ENCODE peak calls at places on chromosomes 11 and 22, in nine cellular contexts. O, I, G, M, A, C, T, K and Z are unnamed samples.

GRCh38 chr11:70298243-70298915 is 27.9 kb downstream of the PPFIA1 start:
- DNase-seq in O (no peak), I (no peak), G (no peak), M (peak; percentile 52), A (no peak), C (no peak), T (no peak), K (no peak), Z (no peak)

GRCh38 chr22:22515890-22516289 is 4.2 kb downstream of the ZNF280A start:
- DNase-seq in O (no peak), I (no peak), G (no peak), M (no peak), A (no peak), C (no peak), T (no peak), K (no peak), Z (no peak)

GRCh38 chr22:37186228-37186996 is 1.6 kb downstream of the C1QTNF6 start:
- DNase-seq in O (peak; percentile 72), I (peak; percentile 19), G (peak; percentile 49), M (peak; percentile 88), A (peak; percentile 27), C (no peak), T (no peak), K (no peak), Z (peak; percentile 57)

GRCh38 chr11:120068114-120068573 is 69.8 kb downstream of the TRIM29 start:
- DNase-seq in O (peak; percentile 29), I (no peak), G (no peak), M (no peak), A (no peak), C (no peak), T (no peak), K (no peak), Z (peak; percentile 20)

GRCh38 chr11:45593992-45594391 is 71.4 kb downstream of the CHST1 start:
- DNase-seq in O (peak; percentile 8), I (no peak), G (no peak), M (no peak), A (no peak), C (no peak), T (no peak), K (no peak), Z (no peak)

GRCh38 chr11:33700425-33701271 is at the start of gene C11orf91:
- DNase-seq in O (peak; percentile 93), I (peak; percentile 94), G (peak; percentile 99), M (peak; percentile 96), A (peak; percentile 96), C (peak; percentile 84), T (peak; percentile 97), K (peak; percentile 71), Z (peak; percentile 89)

GRCh38 chr22:30866216-30866615 is 102.4 kb downstream of the MORC2 start:
- DNase-seq in O (no peak), I (no peak), G (no peak), M (no peak), A (no peak), C (no peak), T (no peak), K (no peak), Z (no peak)

GRCh38 chr11:13699870-13700269 is 31.4 kb downstream of the FAR1 start:
- DNase-seq in O (no peak), I (no peak), G (no peak), M (no peak), A (no peak), C (no peak), T (no peak), K (no peak), Z (no peak)

GRCh38 chr11:12840871-12841516 is 166.8 kb downstream of the TEAD1 start:
- DNase-seq in O (peak; percentile 55), I (no peak), G (no peak), M (peak; percentile 35), A (no peak), C (no peak), T (no peak), K (no peak), Z (no peak)

GRCh38 chr11:34302046-34302921 is 55.5 kb downstream of the ABTB2 start:
- DNase-seq in O (peak; percentile 97), I (no peak), G (no peak), M (peak; percentile 94), A (no peak), C (peak; percentile 40), T (no peak), K (no peak), Z (peak; percentile 73)

GRCh38 chr11:87076874-87077429 is 39.2 kb downstream of the TMEM135 start:
- DNase-seq in O (no peak), I (no peak), G (no peak), M (no peak), A (no peak), C (no peak), T (no peak), K (no peak), Z (no peak)

GRCh38 chr11:28343304-28344233 is 235.4 kb downstream of the METTL15 start:
- DNase-seq in O (peak; percentile 88), I (no peak), G (no peak), M (peak; percentile 83), A (no peak), C (no peak), T (no peak), K (no peak), Z (peak; percentile 62)

GRCh38 chr22:23800297-23801237 is 13.8 kb downstream of the SMARCB1 start:
- DNase-seq in O (no peak), I (no peak), G (peak; percentile 52), M (no peak), A (no peak), C (no peak), T (peak; percentile 78), K (no peak), Z (no peak)

GRCh38 chr11:60924110-60924905 is at the start of gene TMEM132A:
- DNase-seq in O (peak; percentile 63), I (peak; percentile 54), G (peak; percentile 89), M (peak; percentile 59), A (peak; percentile 73), C (no peak), T (peak; percentile 92), K (no peak), Z (peak; percentile 38)

GRCh38 chr22:42001706-42002105 is 3.1 kb downstream of the WBP2NL start:
- DNase-seq in O (no peak), I (no peak), G (no peak), M (no peak), A (no peak), C (no peak), T (peak; percentile 57), K (no peak), Z (no peak)

GRCh38 chr22:37231406-37232139 is 12.5 kb downstream of the RAC2 start:
- DNase-seq in O (no peak), I (no peak), G (no peak), M (no peak), A (no peak), C (no peak), T (peak; percentile 80), K (no peak), Z (no peak)

GRCh38 chr11:93000511-93001476 is 31.3 kb downstream of the MTNR1B start:
- DNase-seq in O (peak; percentile 94), I (no peak), G (no peak), M (peak; percentile 86), A (no peak), C (no peak), T (no peak), K (no peak), Z (peak; percentile 60)

GRCh38 chr22:46508391-46508999 is 28.9 kb downstream of the CELSR1 start:
- DNase-seq in O (no peak), I (no peak), G (peak; percentile 69), M (peak; percentile 30), A (no peak), C (no peak), T (no peak), K (no peak), Z (no peak)

GRCh38 chr11:63573881-63574855 is 11.0 kb upstream of the PLAAT2 start:
- DNase-seq in O (peak; percentile 95), I (no peak), G (no peak), M (peak; percentile 84), A (peak; percentile 56), C (no peak), T (no peak), K (no peak), Z (peak; percentile 65)

GRCh38 chr11:95682552-95682951 is 107.0 kb downstream of the FAM76B start:
- DNase-seq in O (no peak), I (no peak), G (no peak), M (peak; percentile 78), A (no peak), C (no peak), T (no peak), K (no peak), Z (peak; percentile 66)

GRCh38 chr22:28139993-28140392 is 220.9 kb upstream of the PITPNB start:
- DNase-seq in O (peak; percentile 65), I (no peak), G (no peak), M (peak; percentile 88), A (no peak), C (no peak), T (no peak), K (no peak), Z (peak; percentile 47)

GRCh38 chr11:116819049-116819448 is 4.1 kb downstream of the APOA4 start:
- DNase-seq in O (no peak), I (no peak), G (no peak), M (no peak), A (no peak), C (no peak), T (no peak), K (no peak), Z (no peak)

GRCh38 chr11:2583605-2583958 is 116.2 kb downstream of the KCNQ1OT1 start:
- DNase-seq in O (no peak), I (no peak), G (peak; percentile 68), M (no peak), A (no peak), C (no peak), T (no peak), K (no peak), Z (no peak)

GRCh38 chr11:110951041-110951440 is 238.8 kb upstream of the ARHGAP20 start:
- DNase-seq in O (no peak), I (no peak), G (no peak), M (no peak), A (no peak), C (no peak), T (no peak), K (no peak), Z (no peak)

GRCh38 chr11:35714882-35715612 is 52.5 kb downstream of the TRIM44 start:
- DNase-seq in O (peak; percentile 96), I (no peak), G (no peak), M (peak; percentile 16), A (no peak), C (no peak), T (no peak), K (no peak), Z (peak; percentile 81)

GRCh38 chr22:44108806-44109385 is 71.8 kb upstream of the PARVG start:
- DNase-seq in O (no peak), I (no peak), G (peak; percentile 22), M (no peak), A (no peak), C (no peak), T (peak; percentile 20), K (no peak), Z (no peak)

GRCh38 chr11:123973816-123974215 is 3.8 kb downstream of the OR10S1 start:
- DNase-seq in O (peak; percentile 87), I (no peak), G (no peak), M (peak; percentile 80), A (no peak), C (no peak), T (no peak), K (no peak), Z (peak; percentile 20)

GRCh38 chr11:36899796-36900195 is 301.8 kb upstream of the RAG2 start:
- DNase-seq in O (no peak), I (no peak), G (no peak), M (no peak), A (no peak), C (no peak), T (no peak), K (no peak), Z (no peak)

GRCh38 chr22:41978732-41979131 is 9.5 kb downstream of the SEPTIN3 start:
- DNase-seq in O (no peak), I (no peak), G (no peak), M (no peak), A (no peak), C (no peak), T (no peak), K (no peak), Z (no peak)

GRCh38 chr11:61357233-61357893 is 4.3 kb downstream of the CYB561A3 start:
- DNase-seq in O (no peak), I (no peak), G (no peak), M (no peak), A (no peak), C (no peak), T (no peak), K (no peak), Z (no peak)

GRCh38 chr11:36333897-36334296 is 37.8 kb downstream of the PRR5L start:
- DNase-seq in O (peak; percentile 49), I (peak; percentile 0), G (no peak), M (peak; percentile 45), A (peak; percentile 5), C (no peak), T (no peak), K (no peak), Z (peak; percentile 41)